ENCODE peak calls at places on chromosomes 3 and 15, in nine cellular contexts. One of them, this sample, is unnamed.
A peak's percentile ranks its signal among the peaks of the same experiment; 100 is the strongest.

GRCh38 chr3:172290457-172290856 is 157.8 kb downstream of the GHSR start:
- DNase-seq in MM.1S: no peak
- DNase-seq in WTC11: no peak
- DNase-seq in BE2C: no peak
- DNase-seq in fibroblast of mammary gland: no peak
- DNase-seq in GM13977: no peak
- DNase-seq in stomach: no peak
- DNase-seq in fibroblast of the aortic adventitia: no peak
- DNase-seq in neural crest cell: no peak
- DNase-seq in this sample: no peak

GRCh38 chr15:45603881-45604280 is 16.7 kb downstream of the BLOC1S6 start:
- DNase-seq in MM.1S: no peak
- DNase-seq in WTC11: no peak
- DNase-seq in BE2C: no peak
- DNase-seq in fibroblast of mammary gland: no peak
- DNase-seq in GM13977: no peak
- DNase-seq in stomach: no peak
- DNase-seq in fibroblast of the aortic adventitia: no peak
- DNase-seq in neural crest cell: no peak
- DNase-seq in this sample: no peak

GRCh38 chr15:100032358-100033080 is 299.3 kb upstream of the LYSMD4 start:
- DNase-seq in MM.1S: no peak
- DNase-seq in WTC11: no peak
- DNase-seq in BE2C: no peak
- DNase-seq in fibroblast of mammary gland: no peak
- DNase-seq in GM13977: no peak
- DNase-seq in stomach: no peak
- DNase-seq in fibroblast of the aortic adventitia: peak; percentile 6
- DNase-seq in neural crest cell: no peak
- DNase-seq in this sample: no peak

GRCh38 chr3:21041621-21042020 is 709.4 kb downstream of the ZNF385D start:
- DNase-seq in MM.1S: no peak
- DNase-seq in WTC11: no peak
- DNase-seq in BE2C: no peak
- DNase-seq in fibroblast of mammary gland: peak; percentile 13
- DNase-seq in GM13977: no peak
- DNase-seq in stomach: no peak
- DNase-seq in fibroblast of the aortic adventitia: peak; percentile 75
- DNase-seq in neural crest cell: no peak
- DNase-seq in this sample: no peak

GRCh38 chr15:101192081-101192480 is 59.8 kb downstream of the CHSY1 start:
- DNase-seq in MM.1S: no peak
- DNase-seq in WTC11: no peak
- DNase-seq in BE2C: no peak
- DNase-seq in fibroblast of mammary gland: no peak
- DNase-seq in GM13977: no peak
- DNase-seq in stomach: no peak
- DNase-seq in fibroblast of the aortic adventitia: no peak
- DNase-seq in neural crest cell: no peak
- DNase-seq in this sample: no peak

GRCh38 chr3:186788482-186789370 is 5.3 kb downstream of the EIF4A2 start:
- DNase-seq in MM.1S: no peak
- DNase-seq in WTC11: no peak
- DNase-seq in BE2C: no peak
- DNase-seq in fibroblast of mammary gland: no peak
- DNase-seq in GM13977: no peak
- DNase-seq in stomach: no peak
- DNase-seq in fibroblast of the aortic adventitia: peak; percentile 13
- DNase-seq in neural crest cell: no peak
- DNase-seq in this sample: no peak

GRCh38 chr15:74312445-74313007 is 54.9 kb downstream of the CYP11A1 start:
- DNase-seq in MM.1S: no peak
- DNase-seq in WTC11: no peak
- DNase-seq in BE2C: peak; percentile 75
- DNase-seq in fibroblast of mammary gland: no peak
- DNase-seq in GM13977: no peak
- DNase-seq in stomach: no peak
- DNase-seq in fibroblast of the aortic adventitia: no peak
- DNase-seq in neural crest cell: no peak
- DNase-seq in this sample: no peak

GRCh38 chr3:171446801-171447578 is 13.2 kb downstream of the TNIK start:
- DNase-seq in MM.1S: no peak
- DNase-seq in WTC11: no peak
- DNase-seq in BE2C: peak; percentile 18
- DNase-seq in fibroblast of mammary gland: peak; percentile 95
- DNase-seq in GM13977: no peak
- DNase-seq in stomach: no peak
- DNase-seq in fibroblast of the aortic adventitia: peak; percentile 83
- DNase-seq in neural crest cell: no peak
- DNase-seq in this sample: no peak

GRCh38 chr3:71453319-71453718 is 130.2 kb downstream of the FOXP1 start:
- DNase-seq in MM.1S: no peak
- DNase-seq in WTC11: no peak
- DNase-seq in BE2C: no peak
- DNase-seq in fibroblast of mammary gland: no peak
- DNase-seq in GM13977: no peak
- DNase-seq in stomach: no peak
- DNase-seq in fibroblast of the aortic adventitia: no peak
- DNase-seq in neural crest cell: no peak
- DNase-seq in this sample: no peak

GRCh38 chr3:106048946-106049481 is 180.2 kb upstream of the CBLB start:
- DNase-seq in MM.1S: no peak
- DNase-seq in WTC11: no peak
- DNase-seq in BE2C: no peak
- DNase-seq in fibroblast of mammary gland: peak; percentile 13
- DNase-seq in GM13977: no peak
- DNase-seq in stomach: no peak
- DNase-seq in fibroblast of the aortic adventitia: no peak
- DNase-seq in neural crest cell: no peak
- DNase-seq in this sample: no peak

GRCh38 chr3:27224197-27224596 is 145.0 kb downstream of the NEK10 start:
- DNase-seq in MM.1S: no peak
- DNase-seq in WTC11: no peak
- DNase-seq in BE2C: no peak
- DNase-seq in fibroblast of mammary gland: peak; percentile 58
- DNase-seq in GM13977: no peak
- DNase-seq in stomach: no peak
- DNase-seq in fibroblast of the aortic adventitia: peak; percentile 26
- DNase-seq in neural crest cell: no peak
- DNase-seq in this sample: no peak

DNA sequence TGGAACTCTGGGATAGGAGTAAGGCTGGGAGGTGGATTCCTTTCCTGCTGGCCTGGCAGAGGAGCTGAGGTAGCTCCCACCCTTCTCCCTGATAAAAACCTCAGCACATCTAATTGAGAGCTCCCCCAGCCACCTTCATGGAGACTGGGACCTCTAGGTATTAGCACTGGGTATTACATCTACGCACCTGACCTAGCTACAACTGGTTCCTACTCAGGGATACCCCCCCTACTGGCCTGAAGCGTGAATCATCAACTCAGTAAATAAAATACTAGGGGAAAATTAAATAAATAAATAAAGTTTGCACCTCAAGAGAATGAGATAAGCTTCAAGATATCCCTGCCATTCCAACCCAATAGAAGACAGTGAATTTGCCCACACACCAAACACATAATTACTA is 140.4 kb downstream of the NEK10 start:
- DNase-seq in MM.1S: no peak
- DNase-seq in WTC11: peak; percentile 44
- DNase-seq in BE2C: no peak
- DNase-seq in fibroblast of mammary gland: no peak
- DNase-seq in GM13977: no peak
- DNase-seq in stomach: no peak
- DNase-seq in fibroblast of the aortic adventitia: no peak
- DNase-seq in neural crest cell: no peak
- DNase-seq in this sample: no peak
- TF ChIP-seq CTCF in MM.1S: peak; percentile 5
- TF ChIP-seq CTCF in WTC11: peak; percentile 63
- TF ChIP-seq CTCF in BE2C: no peak
- TF ChIP-seq CTCF in fibroblast of mammary gland: peak; percentile 18
- TF ChIP-seq CTCF in GM13977: peak; percentile 7
- TF ChIP-seq CTCF in stomach: no peak
- TF ChIP-seq CTCF in fibroblast of the aortic adventitia: no peak
- TF ChIP-seq CTCF in neural crest cell: peak; percentile 23
- TF ChIP-seq CTCF in this sample: no peak

DNA sequence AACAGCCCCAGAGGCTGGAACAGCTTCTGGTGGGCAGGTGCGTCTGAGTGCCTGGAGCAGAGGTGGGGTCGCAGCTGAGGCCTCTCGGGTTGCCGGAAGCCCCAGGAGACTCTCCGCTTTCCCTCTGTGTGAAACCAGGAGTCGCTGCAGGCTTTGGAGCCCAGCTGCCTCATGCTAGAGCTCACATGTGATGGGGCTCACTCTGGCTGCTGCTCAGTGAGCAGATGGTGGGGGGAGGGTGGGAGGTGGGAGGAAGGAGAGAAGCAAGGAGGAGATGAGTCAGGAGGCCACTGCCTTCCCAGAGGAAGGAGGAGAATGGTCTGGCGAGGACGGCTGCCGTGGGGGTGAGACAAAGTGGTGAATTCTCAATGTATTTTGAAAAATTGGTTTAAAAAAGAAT is 290.1 kb upstream of the CHRNA7 start:
- DNase-seq in MM.1S: no peak
- DNase-seq in WTC11: peak; percentile 60
- DNase-seq in BE2C: peak; percentile 33
- DNase-seq in fibroblast of mammary gland: peak; percentile 56
- DNase-seq in GM13977: no peak
- DNase-seq in stomach: no peak
- DNase-seq in fibroblast of the aortic adventitia: no peak
- DNase-seq in neural crest cell: no peak
- DNase-seq in this sample: no peak
- TF ChIP-seq CTCF in MM.1S: no peak
- TF ChIP-seq CTCF in WTC11: no peak
- TF ChIP-seq CTCF in BE2C: no peak
- TF ChIP-seq CTCF in fibroblast of mammary gland: no peak
- TF ChIP-seq CTCF in GM13977: no peak
- TF ChIP-seq CTCF in stomach: no peak
- TF ChIP-seq CTCF in fibroblast of the aortic adventitia: no peak
- TF ChIP-seq CTCF in neural crest cell: no peak
- TF ChIP-seq CTCF in this sample: no peak

DNA sequence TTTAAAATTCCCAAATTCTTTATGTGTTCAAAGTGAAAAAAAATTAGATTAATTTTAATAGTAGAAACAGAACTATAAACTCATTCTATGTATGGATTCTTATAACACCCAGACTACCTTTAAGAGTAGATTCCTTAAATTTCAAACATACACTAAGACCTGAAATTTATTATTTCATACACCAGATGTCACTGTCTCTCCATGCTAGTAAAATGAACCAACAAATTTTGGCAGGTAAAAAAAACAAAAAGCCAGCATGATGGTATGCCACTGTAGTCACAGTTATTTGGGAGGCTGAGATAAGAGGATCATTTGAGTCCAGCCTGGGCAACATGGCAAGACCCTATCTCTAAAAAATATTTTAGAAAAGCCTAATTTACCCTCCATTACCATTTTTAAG is 461.3 kb upstream of the NAALADL2 start:
- DNase-seq in MM.1S: peak; percentile 29
- DNase-seq in WTC11: no peak
- DNase-seq in BE2C: no peak
- DNase-seq in fibroblast of mammary gland: peak; percentile 62
- DNase-seq in GM13977: no peak
- DNase-seq in stomach: no peak
- DNase-seq in fibroblast of the aortic adventitia: peak; percentile 75
- DNase-seq in neural crest cell: no peak
- DNase-seq in this sample: no peak
- TF ChIP-seq CTCF in MM.1S: peak; percentile 39
- TF ChIP-seq CTCF in WTC11: no peak
- TF ChIP-seq CTCF in BE2C: peak; percentile 35
- TF ChIP-seq CTCF in fibroblast of mammary gland: peak; percentile 49
- TF ChIP-seq CTCF in GM13977: peak; percentile 10
- TF ChIP-seq CTCF in stomach: no peak
- TF ChIP-seq CTCF in fibroblast of the aortic adventitia: peak; percentile 54
- TF ChIP-seq CTCF in neural crest cell: peak; percentile 63
- TF ChIP-seq CTCF in this sample: no peak

GRCh38 chr3:108588616-108589015 is 622 bp downstream of the CIP2A start:
- DNase-seq in MM.1S: peak; percentile 13
- DNase-seq in WTC11: no peak
- DNase-seq in BE2C: no peak
- DNase-seq in fibroblast of mammary gland: peak; percentile 16
- DNase-seq in GM13977: peak; percentile 5
- DNase-seq in stomach: no peak
- DNase-seq in fibroblast of the aortic adventitia: peak; percentile 27
- DNase-seq in neural crest cell: no peak
- DNase-seq in this sample: peak; percentile 13

GRCh38 chr3:108590443-108590842 is 921 bp downstream of the DZIP3 start:
- DNase-seq in MM.1S: peak; percentile 8
- DNase-seq in WTC11: no peak
- DNase-seq in BE2C: no peak
- DNase-seq in fibroblast of mammary gland: peak; percentile 5
- DNase-seq in GM13977: peak; percentile 5
- DNase-seq in stomach: no peak
- DNase-seq in fibroblast of the aortic adventitia: no peak
- DNase-seq in neural crest cell: no peak
- DNase-seq in this sample: peak; percentile 11

GRCh38 chr3:108589998-108590323 is 439 bp downstream of the DZIP3 start:
- DNase-seq in MM.1S: no peak
- DNase-seq in WTC11: no peak
- DNase-seq in BE2C: no peak
- DNase-seq in fibroblast of mammary gland: no peak
- DNase-seq in GM13977: no peak
- DNase-seq in stomach: no peak
- DNase-seq in fibroblast of the aortic adventitia: no peak
- DNase-seq in neural crest cell: no peak
- DNase-seq in this sample: no peak

GRCh38 chr3:108595304-108595703 is 5.8 kb downstream of the DZIP3 start:
- DNase-seq in MM.1S: no peak
- DNase-seq in WTC11: no peak
- DNase-seq in BE2C: no peak
- DNase-seq in fibroblast of mammary gland: no peak
- DNase-seq in GM13977: no peak
- DNase-seq in stomach: no peak
- DNase-seq in fibroblast of the aortic adventitia: no peak
- DNase-seq in neural crest cell: no peak
- DNase-seq in this sample: no peak

DNA sequence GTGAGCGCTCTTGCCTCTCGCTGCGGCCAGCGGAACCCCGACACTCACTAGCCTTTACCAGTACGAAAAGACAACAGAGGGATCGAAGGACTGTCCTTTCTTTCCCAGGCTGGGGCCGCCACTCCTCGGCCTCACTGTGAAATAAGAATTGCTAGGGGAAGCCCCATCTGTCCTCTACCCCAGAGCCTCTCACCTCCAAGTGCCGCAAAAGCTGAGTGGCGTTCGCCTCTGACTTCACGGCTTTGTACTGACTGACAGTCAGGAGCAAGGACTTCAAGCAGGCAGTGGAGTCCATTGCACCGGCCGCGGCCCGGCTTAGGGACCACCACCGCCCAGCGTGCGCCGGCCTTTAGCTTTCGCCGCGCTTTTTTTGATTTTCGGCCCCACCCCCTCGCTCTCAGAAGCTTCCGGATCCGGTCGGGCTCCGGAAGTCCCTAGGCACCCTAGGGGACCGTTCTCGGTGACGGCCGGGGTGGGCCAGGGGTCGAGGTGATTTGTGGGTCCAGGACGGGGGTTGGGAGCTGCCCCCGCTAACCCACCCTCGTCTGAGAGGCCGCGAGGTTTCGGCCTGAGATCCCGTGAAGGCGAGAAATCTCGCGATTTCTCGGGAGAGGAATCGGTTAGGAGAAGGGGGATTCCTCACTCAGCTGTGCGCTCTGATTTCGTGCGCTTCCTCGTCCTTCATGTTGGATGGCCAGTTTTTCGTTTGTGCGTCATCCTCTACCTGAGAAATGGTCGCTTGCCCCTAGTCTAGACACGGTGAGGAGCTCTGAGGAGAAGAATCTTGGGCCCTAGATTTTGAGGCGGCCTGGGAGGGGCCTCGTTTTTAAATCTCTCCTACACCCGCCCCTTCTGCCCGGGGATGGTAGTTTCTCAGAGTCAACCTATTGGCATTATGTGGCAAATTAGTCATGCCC is at the start of the genes CIP2A and DZIP3:
- DNase-seq in MM.1S: peak; percentile 87
- DNase-seq in WTC11: peak; percentile 97
- DNase-seq in BE2C: peak; percentile 98
- DNase-seq in fibroblast of mammary gland: peak; percentile 91
- DNase-seq in GM13977: peak; percentile 81
- DNase-seq in stomach: peak; percentile 74
- DNase-seq in fibroblast of the aortic adventitia: peak; percentile 91
- DNase-seq in neural crest cell: peak; percentile 90
- DNase-seq in this sample: peak; percentile 92
- TF ChIP-seq CTCF in MM.1S: no peak
- TF ChIP-seq CTCF in WTC11: no peak
- TF ChIP-seq CTCF in BE2C: no peak
- TF ChIP-seq CTCF in fibroblast of mammary gland: peak; percentile 0
- TF ChIP-seq CTCF in GM13977: no peak
- TF ChIP-seq CTCF in stomach: no peak
- TF ChIP-seq CTCF in fibroblast of the aortic adventitia: peak; percentile 12
- TF ChIP-seq CTCF in neural crest cell: no peak
- TF ChIP-seq CTCF in this sample: no peak